ENCODE peak calls at places on chromosome 11, in nine cellular contexts. N, D, K, Z, U, Y, E, G and C are unnamed samples.

GRCh38 chr11:63614136-63614664 is at the start of gene PLAAT3:
- DNase-seq in N (peak), D (peak), K (peak), Z (no peak), U (peak), Y (peak), E (no peak), G (peak), C (peak)

GRCh38 chr11:1770528-1770927 is 6.8 kb upstream of the CTSD start:
- DNase-seq in N (no peak), D (no peak), K (no peak), Z (no peak), U (no peak), Y (no peak), E (no peak), G (no peak), C (no peak)

GRCh38 chr11:86116386-86116726 is 47.5 kb upstream of the PICALM start:
- DNase-seq in N (peak), D (peak), K (no peak), Z (peak), U (no peak), Y (peak), E (peak), G (no peak), C (no peak)

GRCh38 chr11:79227308-79227707 is 213.5 kb downstream of the TENM4 start:
- DNase-seq in N (no peak), D (no peak), K (no peak), Z (no peak), U (no peak), Y (no peak), E (no peak), G (no peak), C (no peak)

GRCh38 chr11:72333657-72334056 is 89.7 kb upstream of the PHOX2A start:
- DNase-seq in N (peak), D (no peak), K (peak), Z (no peak), U (no peak), Y (no peak), E (no peak), G (no peak), C (no peak)

GRCh38 chr11:111913031-111913861 is 712 bp downstream of the HSPB2 start:
- DNase-seq in N (no peak), D (no peak), K (no peak), Z (no peak), U (no peak), Y (no peak), E (no peak), G (no peak), C (peak)

GRCh38 chr11:83521647-83522596 is 235.8 kb upstream of the CCDC90B start:
- DNase-seq in N (no peak), D (no peak), K (peak), Z (peak), U (no peak), Y (peak), E (no peak), G (no peak), C (no peak)

GRCh38 chr11:12278766-12279671 is 98.4 kb upstream of the PARVA start:
- DNase-seq in N (no peak), D (no peak), K (no peak), Z (no peak), U (peak), Y (no peak), E (no peak), G (no peak), C (no peak)

GRCh38 chr11:20042717-20043392 is 117.4 kb downstream of the DBX1 start:
- DNase-seq in N (no peak), D (no peak), K (no peak), Z (no peak), U (no peak), Y (no peak), E (no peak), G (no peak), C (no peak)

GRCh38 chr11:68673291-68673930 is 10.9 kb upstream of the GAL start:
- DNase-seq in N (no peak), D (no peak), K (no peak), Z (no peak), U (no peak), Y (no peak), E (no peak), G (peak), C (no peak)

GRCh38 chr11:44829838-44830237 is 103.1 kb downstream of the TSPAN18 start:
- DNase-seq in N (no peak), D (no peak), K (no peak), Z (no peak), U (no peak), Y (no peak), E (no peak), G (no peak), C (no peak)